ENCODE peak calls at places on chromosomes 12 and 14, in six cellular contexts. F is T follicular helper cell, C is mesothelial cell of epicardium, U is kidney tubule cell, H is pons, V is type B pancreatic cell. O is an unnamed sample.

GRCh38 chr12:103268831-103269514 is 226.8 kb downstream of the C12orf42 start:
- DNase-seq in F (no peak), C (no peak), U (peak), H (no peak), V (no peak), O (no peak)

GRCh38 chr14:104184506-104184905 is 46.1 kb downstream of the KIF26A start:
- DNase-seq in F (no peak), C (no peak), U (no peak), H (no peak), V (no peak), O (no peak)

GRCh38 chr14:52694761-52695480 is 437 bp downstream of the ERO1A start:
- DNase-seq in F (peak), C (peak), U (peak), H (peak), V (no peak), O (peak)

GRCh38 chr14:96888593-96888992 is 91.4 kb downstream of the VRK1 start:
- DNase-seq in F (no peak), C (no peak), U (peak), H (no peak), V (no peak), O (no peak)

GRCh38 chr12:58888131-58888783 is 32.0 kb downstream of the LRIG3 start:
- DNase-seq in F (no peak), C (no peak), U (peak), H (peak), V (no peak), O (peak)

GRCh38 chr12:72264548-72265175 is 7.5 kb upstream of the TRHDE start:
- DNase-seq in F (no peak), C (no peak), U (peak), H (no peak), V (no peak), O (no peak)

GRCh38 chr14:71883094-71883493 is 49.1 kb upstream of the RGS6 start:
- DNase-seq in F (no peak), C (no peak), U (no peak), H (no peak), V (no peak), O (no peak)

GRCh38 chr12:40058721-40059190 is 47.1 kb downstream of the SLC2A13 start:
- DNase-seq in F (no peak), C (no peak), U (peak), H (peak), V (no peak), O (peak)

O was measured in globus pallidus.